ENCODE peak calls at places on chromosomes 6 and 20, in seven cellular contexts. S is heart left ventricle, J is body of pancreas, U is GM13976, C is H1, R is transverse colon, P is omental fat pad. Q is an unnamed sample.

GRCh38 chr6:18503588-18504231 is 116.6 kb downstream of the RNF144B start:
- DNase-seq in U (peak), R (peak), S (peak), J (peak), C (peak), P (no peak), Q (peak)

GRCh38 chr20:3101737-3102574 is 17.4 kb upstream of the AVP start:
- DNase-seq in R (peak), P (no peak), J (no peak), U (no peak), S (no peak), C (no peak), Q (no peak)

GRCh38 chr20:44056010-44056698 is 130.8 kb downstream of the JPH2 start:
- DNase-seq in S (peak), R (peak), C (peak), P (no peak), U (no peak), J (no peak), Q (no peak)

GRCh38 chr6:39923394-39923793 is 10.9 kb downstream of the MOCS1 start:
- DNase-seq in R (peak), U (no peak), S (no peak), C (no peak), J (peak), P (no peak), Q (no peak)

GRCh38 chr6:11705069-11705468 is 73.5 kb downstream of the ADTRP start:
- DNase-seq in C (no peak), P (no peak), J (no peak), S (no peak), R (no peak), U (no peak), Q (no peak)

GRCh38 chr6:169654590-169655391 is 47.0 kb downstream of the WDR27 start:
- DNase-seq in U (peak), P (no peak), S (no peak), R (peak), J (peak), C (no peak), Q (peak)

GRCh38 chr6:105804436-105804835 is 281.7 kb upstream of the PRDM1 start:
- DNase-seq in P (no peak), S (no peak), R (no peak), J (no peak), C (no peak), U (no peak), Q (no peak)

GRCh38 chr20:35947489-35947888 is 6.8 kb downstream of the SCAND1 start:
- DNase-seq in C (peak), P (no peak), U (no peak), J (no peak), R (no peak), S (no peak), Q (no peak)

GRCh38 chr6:30813623-30814136 is 69.3 kb upstream of the IER3 start:
- DNase-seq in R (peak), U (no peak), J (no peak), C (no peak), S (no peak), P (no peak), Q (no peak)

GRCh38 chr20:37513764-37514359 is 7.2 kb upstream of the NNAT start:
- DNase-seq in C (no peak), S (no peak), R (no peak), J (no peak), U (no peak), P (no peak), Q (no peak)
- TF ChIP-seq CTCF in C (no peak), S (no peak), R (no peak), J (no peak), U (no peak), P (no peak), Q (no peak)

DNA sequence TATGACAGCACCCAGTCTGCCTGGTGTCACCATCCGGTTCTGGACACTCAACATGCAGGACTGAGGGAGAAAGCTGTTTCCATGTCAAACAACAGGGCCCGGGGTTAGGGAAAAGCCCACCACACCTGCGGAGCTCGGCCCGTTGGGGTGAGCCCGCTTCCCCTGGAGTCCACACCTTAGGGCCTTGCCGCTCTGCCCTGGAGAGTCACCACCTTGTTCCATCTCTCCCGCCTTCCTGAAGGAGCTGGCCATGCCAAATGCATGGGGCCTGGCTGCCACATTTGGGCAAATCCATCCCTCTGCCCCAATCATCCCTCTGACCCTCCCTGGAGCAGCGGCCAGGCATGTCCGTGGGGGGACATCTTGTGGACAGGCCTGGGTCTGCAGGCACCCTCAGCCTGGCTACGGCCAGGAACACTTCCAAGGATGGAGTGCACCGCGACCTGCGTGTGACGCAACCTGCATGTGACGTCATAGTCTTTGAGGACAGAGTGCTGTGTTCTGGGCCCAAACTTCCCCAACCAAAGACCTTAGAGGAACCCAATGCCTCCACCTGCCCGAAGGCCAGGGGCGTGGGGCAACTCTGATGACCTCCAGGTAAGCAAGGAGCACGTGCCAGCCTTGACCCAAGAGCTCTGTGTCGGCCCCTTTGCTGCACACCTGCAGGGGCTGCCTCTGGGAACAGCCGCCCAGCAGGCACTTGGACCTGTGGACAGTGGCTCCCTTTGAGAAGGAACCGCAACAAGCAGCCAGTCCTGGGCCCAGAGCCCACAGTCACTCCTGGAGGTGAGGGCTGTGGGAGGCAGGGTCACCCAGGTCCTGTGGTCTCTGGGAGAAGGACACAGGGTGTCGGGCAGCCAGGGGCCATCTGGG is 1.7 kb downstream of the CABLES2 start:
- DNase-seq in R (no peak), S (peak), U (no peak), P (peak), J (peak), C (no peak), Q (no peak)
- TF ChIP-seq CTCF in R (peak), S (peak), U (peak), P (peak), J (peak), C (peak), Q (no peak)

GRCh38 chr6:71393471-71393870 is 104.9 kb downstream of the OGFRL1 start:
- DNase-seq in P (no peak), J (no peak), C (no peak), U (no peak), S (no peak), R (no peak), Q (no peak)
- TF ChIP-seq CTCF in P (no peak), J (no peak), C (no peak), U (no peak), S (no peak), R (no peak), Q (no peak)

DNA sequence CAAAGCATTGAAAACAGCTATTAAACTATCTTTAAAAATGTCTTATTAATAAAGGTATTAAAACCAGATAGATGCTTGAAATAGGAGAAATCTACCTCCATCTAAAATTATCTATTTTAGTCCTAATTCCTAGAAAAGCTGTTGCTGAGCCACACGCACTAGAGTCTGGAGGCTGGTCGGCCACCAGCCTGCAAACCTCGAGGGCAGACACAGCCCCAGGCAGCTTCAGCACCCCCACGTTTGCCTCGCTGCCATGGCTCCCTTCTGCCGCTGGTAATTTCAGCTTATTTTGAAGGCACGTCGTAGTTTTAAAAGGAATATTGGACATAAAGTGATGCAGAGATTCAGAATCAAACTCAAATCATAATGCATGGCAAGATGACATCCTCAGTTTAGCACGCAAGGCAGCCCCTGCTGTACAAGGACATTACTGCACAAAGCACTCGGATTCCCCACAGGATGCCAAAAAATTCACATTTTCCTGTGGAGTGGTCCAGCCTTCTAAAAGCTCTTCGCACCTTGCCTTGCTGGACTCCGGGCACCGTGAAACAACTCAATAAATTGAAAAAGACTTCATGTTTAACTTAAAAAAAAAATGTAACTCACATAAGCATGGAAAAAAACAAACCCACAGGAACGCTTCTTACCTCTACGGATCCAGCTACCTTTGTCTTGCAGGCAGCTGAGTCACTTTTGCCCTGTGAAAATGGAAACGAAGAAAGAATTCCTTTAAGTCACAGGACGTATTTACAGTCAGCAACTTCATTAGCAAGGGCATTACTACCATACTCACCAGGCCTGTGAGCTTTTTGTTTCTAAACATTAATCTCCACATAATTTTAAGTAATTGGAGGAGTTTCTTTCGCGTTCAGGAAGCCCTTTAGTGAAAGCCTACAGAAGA is 143.4 kb upstream of the RPS6KA2 start:
- DNase-seq in P (no peak), R (no peak), U (no peak), C (no peak), J (no peak), S (no peak), Q (no peak)
- TF ChIP-seq CTCF in P (no peak), R (no peak), U (no peak), C (peak), J (no peak), S (no peak), Q (no peak)

GRCh38 chr20:13494019-13494418 is 144.7 kb downstream of the TASP1 start:
- DNase-seq in P (no peak), J (no peak), U (no peak), R (no peak), S (no peak), C (no peak), Q (no peak)

GRCh38 chr20:13486694-13487093 is 152.0 kb downstream of the TASP1 start:
- DNase-seq in R (no peak), C (no peak), U (no peak), P (no peak), J (no peak), S (no peak), Q (no peak)

GRCh38 chr20:13487202-13487601 is 151.5 kb downstream of the TASP1 start:
- DNase-seq in R (no peak), U (no peak), P (no peak), C (no peak), J (no peak), S (no peak), Q (no peak)

GRCh38 chr20:13493143-13493542 is 145.6 kb downstream of the TASP1 start:
- DNase-seq in J (no peak), U (no peak), C (no peak), P (no peak), R (no peak), S (no peak), Q (no peak)

DNA sequence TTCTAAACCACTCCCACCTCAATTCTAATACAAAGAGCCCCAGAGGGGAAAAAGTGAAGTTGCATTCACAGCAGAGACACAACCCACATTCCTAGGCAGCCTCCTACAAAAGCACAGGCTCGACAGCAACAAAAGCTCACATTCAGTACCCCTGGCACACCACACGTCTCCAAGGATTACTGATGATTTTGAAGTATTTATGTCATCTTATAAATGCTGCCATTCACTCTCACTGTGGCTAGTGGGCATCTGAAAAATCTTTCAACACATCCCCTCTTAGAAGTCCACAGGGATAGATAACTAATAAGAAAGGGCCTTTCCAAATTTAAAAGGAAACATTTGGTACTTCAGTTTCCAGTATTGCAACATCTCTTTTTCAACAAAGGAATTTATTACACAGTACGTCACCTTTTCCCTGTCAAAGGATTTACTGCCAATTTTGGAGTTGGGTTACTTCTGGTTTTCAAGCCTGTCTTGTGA is 146.7 kb downstream of the TASP1 start:
- DNase-seq in R (no peak), U (no peak), S (peak), C (peak), J (no peak), P (no peak), Q (no peak)
- TF ChIP-seq CTCF in R (no peak), U (no peak), S (no peak), C (no peak), J (peak), P (no peak), Q (no peak)

DNA sequence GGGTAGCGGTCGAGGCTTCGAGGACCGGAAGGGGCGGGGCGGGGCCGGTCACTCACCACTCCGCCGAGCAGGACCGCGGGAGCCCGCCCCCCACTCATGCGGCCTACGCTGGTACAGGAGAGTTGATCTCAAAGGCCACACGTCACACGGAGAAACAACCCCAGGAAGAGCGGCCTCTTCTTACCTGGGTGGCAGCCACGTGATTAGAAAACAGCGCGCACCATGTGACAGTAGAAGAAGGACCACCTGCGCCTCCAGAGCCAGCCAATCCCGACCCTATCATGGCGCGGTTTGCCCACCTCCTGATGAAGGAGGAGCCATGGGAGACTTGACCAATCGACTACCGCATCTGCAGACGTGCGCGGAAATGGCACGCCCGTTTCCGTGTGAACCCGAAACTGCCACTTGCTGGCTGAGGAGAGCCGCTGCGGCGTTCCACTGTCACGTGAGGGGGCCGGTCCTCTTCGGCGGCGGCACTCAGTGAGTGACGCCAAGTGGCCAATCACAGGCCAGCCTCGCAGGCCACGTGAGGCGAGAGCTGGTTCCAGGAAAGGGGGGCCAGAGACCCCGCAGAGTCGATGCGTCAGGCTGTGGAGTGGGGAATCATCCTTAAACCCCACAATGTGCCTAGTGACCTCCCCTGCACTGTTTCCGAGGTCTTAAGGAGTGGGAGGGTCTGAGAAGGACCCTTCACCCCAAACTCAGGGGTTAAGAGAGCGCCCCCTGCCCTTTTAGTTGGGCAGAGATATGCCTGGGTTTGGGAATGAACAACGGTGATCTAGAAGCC is at the start of gene CUTA:
- DNase-seq in J (peak), S (peak), R (peak), C (peak), P (peak), U (peak), Q (peak)
- TF ChIP-seq CTCF in J (peak), S (peak), R (no peak), C (peak), P (no peak), U (peak), Q (peak)

DNA sequence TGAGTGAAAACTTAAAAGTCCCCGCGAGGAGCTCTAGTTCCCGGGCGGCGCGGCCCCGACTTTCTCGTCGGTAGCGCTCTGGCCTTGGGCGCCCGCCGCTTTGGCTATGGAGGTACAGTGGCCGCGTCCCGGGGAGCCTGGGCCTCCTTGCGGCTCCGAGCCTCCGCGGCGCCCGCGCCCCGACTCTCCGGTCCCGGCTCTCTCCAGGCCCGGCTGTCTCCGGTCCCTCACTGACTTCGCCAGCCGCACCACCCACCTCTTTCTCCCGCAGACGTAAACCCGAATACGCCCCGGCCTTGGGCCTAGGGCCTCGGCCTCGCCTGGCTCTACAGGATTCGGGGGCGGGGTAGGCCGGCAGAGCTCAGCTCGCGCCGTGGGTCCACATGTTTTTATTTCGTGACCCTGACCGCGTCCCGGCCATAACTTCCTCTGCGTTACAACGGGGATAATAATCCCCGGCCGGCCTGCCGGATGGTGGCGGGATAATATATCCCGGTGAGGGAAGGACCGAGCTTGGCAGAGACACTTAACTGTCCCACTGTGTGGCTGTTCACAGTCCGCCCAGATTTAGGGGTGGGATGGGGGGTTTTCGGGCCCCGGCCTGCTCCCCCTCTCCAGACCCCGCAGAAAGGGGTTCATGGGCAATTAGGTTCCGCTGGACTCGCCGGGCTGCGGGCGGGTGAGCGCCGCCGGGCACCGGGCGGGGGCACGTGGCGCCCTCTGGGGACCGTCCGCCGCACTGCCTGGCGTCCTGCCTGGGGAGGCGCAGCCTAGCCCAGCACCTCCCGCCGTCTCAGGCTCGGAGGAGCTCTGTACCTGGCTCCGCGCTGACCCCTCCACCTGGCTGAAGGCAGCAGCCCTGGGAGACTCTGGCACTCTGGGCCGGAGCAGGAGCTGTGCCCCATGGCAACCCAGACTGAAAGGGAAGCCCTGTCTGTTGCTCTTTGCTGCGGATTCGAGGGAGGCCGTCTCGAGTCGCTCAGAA is 10.1 kb upstream of the TBX18 start:
- DNase-seq in R (no peak), C (no peak), P (no peak), S (peak), U (peak), J (peak), Q (peak)
- TF ChIP-seq CTCF in R (peak), C (peak), P (peak), S (peak), U (peak), J (peak), Q (no peak)

GRCh38 chr20:62407221-62407992 is at the start of gene CABLES2:
- DNase-seq in R (peak), C (peak), J (peak), U (peak), P (peak), S (peak), Q (peak)
- TF ChIP-seq CTCF in R (peak), C (no peak), J (no peak), U (peak), P (no peak), S (no peak), Q (no peak)

GRCh38 chr20:64082821-64083379 is 1.3 kb downstream of the LKAAEAR1 start:
- DNase-seq in C (no peak), J (no peak), R (no peak), U (no peak), P (no peak), S (no peak), Q (no peak)

GRCh38 chr20:64080813-64081619 is 1.1 kb downstream of the OPRL1 start:
- DNase-seq in P (no peak), S (no peak), R (no peak), J (no peak), C (no peak), U (no peak), Q (no peak)

GRCh38 chr20:64081620-64081964 is 1.7 kb downstream of the OPRL1 start:
- DNase-seq in C (no peak), S (no peak), R (no peak), J (no peak), U (no peak), P (no peak), Q (no peak)

GRCh38 chr20:64083380-64084208 is 604 bp downstream of the LKAAEAR1 start:
- DNase-seq in P (peak), S (peak), J (peak), U (peak), R (peak), C (no peak), Q (peak)

DNA sequence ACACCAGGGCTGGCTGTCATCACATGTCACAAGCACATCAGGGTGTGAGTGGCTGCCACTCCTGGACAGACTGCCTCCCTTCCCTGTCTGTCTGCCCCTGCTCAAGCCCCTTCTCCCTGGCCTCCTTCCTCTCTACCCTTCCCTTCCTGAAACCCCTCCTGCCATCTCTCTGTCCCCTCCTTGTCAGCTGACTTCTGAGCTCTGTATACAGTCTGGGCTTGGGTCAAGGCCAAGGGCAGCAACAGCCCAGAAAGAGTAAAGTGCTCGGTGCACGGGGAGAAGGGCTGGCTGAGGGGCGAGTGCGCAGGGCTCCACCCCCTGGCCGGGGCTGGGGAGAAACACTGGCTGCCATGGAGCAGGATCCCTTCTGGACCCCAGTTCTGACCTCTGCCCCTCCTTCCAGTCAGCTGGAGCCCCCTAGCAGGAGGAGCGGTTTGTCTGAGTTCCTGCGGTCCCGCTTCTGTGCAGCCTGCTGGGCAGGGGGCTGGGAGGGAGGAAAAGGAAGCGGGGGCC is 2.0 kb downstream of the LKAAEAR1 start:
- DNase-seq in S (no peak), P (no peak), R (no peak), J (no peak), C (no peak), U (no peak), Q (no peak)
- TF ChIP-seq CTCF in S (no peak), P (no peak), R (no peak), J (no peak), C (no peak), U (no peak), Q (no peak)

GRCh38 chr6:27753668-27754407 is 158.4 kb downstream of the OR2B2 start:
- DNase-seq in P (peak), U (peak), C (peak), S (peak), J (peak), R (peak), Q (peak)
- TF ChIP-seq CTCF in P (no peak), U (no peak), C (peak), S (no peak), J (no peak), R (no peak), Q (peak)